ENCODE peak calls at places on chromosomes 2 and 18, in seven cellular contexts. A is MM.1S, P is SK-N-SH, L is GM23248, H is neural progenitor cell, D is OCI-LY7, C is PC-3. Y is an unnamed sample.

GRCh38 chr18:33558529-33558928 is 19.5 kb upstream of the ASXL3 start:
- DNase-seq in A (no peak), P (no peak), L (no peak), H (no peak), D (no peak), C (no peak), Y (no peak)

GRCh38 chr2:32938934-32939333 is 7.8 kb upstream of the LTBP1 start:
- DNase-seq in A (no peak), P (no peak), L (no peak), H (no peak), D (no peak), C (no peak), Y (no peak)

GRCh38 chr2:8641516-8641915 is 40.3 kb upstream of the ID2 start:
- DNase-seq in A (no peak), P (no peak), L (no peak), H (no peak), D (no peak), C (no peak), Y (no peak)

GRCh38 chr2:121161272-121161671 is 123.7 kb downstream of the TFCP2L1 start:
- DNase-seq in A (no peak), P (no peak), L (no peak), H (no peak), D (no peak), C (no peak), Y (no peak)

GRCh38 chr18:23838801-23839366 is 149.6 kb downstream of the LAMA3 start:
- DNase-seq in A (no peak), P (no peak), L (peak; percentile 77), H (no peak), D (no peak), C (peak; percentile 53), Y (no peak)

GRCh38 chr2:1752751-1753150 is 8.4 kb upstream of the PXDN start:
- DNase-seq in A (no peak), P (no peak), L (no peak), H (no peak), D (no peak), C (no peak), Y (no peak)

GRCh38 chr2:15588329-15588919 is 3.2 kb upstream of the DDX1 start:
- DNase-seq in A (peak; percentile 50), P (peak; percentile 78), L (peak; percentile 71), H (peak; percentile 72), D (peak; percentile 51), C (peak; percentile 79), Y (peak; percentile 71)

GRCh38 chr18:63785031-63785430 is 9.8 kb downstream of the SERPINB7 start:
- DNase-seq in A (no peak), P (no peak), L (no peak), H (no peak), D (no peak), C (no peak), Y (no peak)

GRCh38 chr2:82528288-82528687 is 1930.8 kb downstream of the SUCLG1 start:
- DNase-seq in A (no peak), P (no peak), L (no peak), H (no peak), D (no peak), C (no peak), Y (no peak)

GRCh38 chr18:55635439-55635838 is 47.4 kb upstream of the TCF4 start:
- DNase-seq in A (peak; percentile 38), P (no peak), L (peak; percentile 1), H (no peak), D (no peak), C (no peak), Y (no peak)

GRCh38 chr2:72176281-72176680 is 28.6 kb upstream of the CYP26B1 start:
- DNase-seq in A (no peak), P (no peak), L (no peak), H (no peak), D (no peak), C (no peak), Y (no peak)

GRCh38 chr2:102336502-102336945 is 19.1 kb upstream of the IL18R1 start:
- DNase-seq in A (no peak), P (no peak), L (peak; percentile 51), H (no peak), D (no peak), C (peak; percentile 94), Y (no peak)

GRCh38 chr2:203758841-203759691 is 52.6 kb downstream of the CD28 start:
- DNase-seq in A (no peak), P (no peak), L (peak; percentile 94), H (no peak), D (no peak), C (peak; percentile 88), Y (no peak)

GRCh38 chr18:36934884-36935283 is 106.0 kb downstream of the KIAA1328 start:
- DNase-seq in A (no peak), P (no peak), L (peak; percentile 87), H (no peak), D (no peak), C (peak; percentile 34), Y (no peak)

GRCh38 chr2:111235192-111235591 is 114.5 kb downstream of the BCL2L11 start:
- DNase-seq in A (no peak), P (no peak), L (no peak), H (no peak), D (no peak), C (no peak), Y (no peak)

GRCh38 chr2:10440736-10441135 is 7.4 kb downstream of the ODC1 start:
- DNase-seq in A (no peak), P (no peak), L (no peak), H (no peak), D (no peak), C (no peak), Y (no peak)

GRCh38 chr2:10437806-10438205 is 10.3 kb downstream of the ODC1 start:
- DNase-seq in A (no peak), P (no peak), L (no peak), H (no peak), D (no peak), C (no peak), Y (no peak)

GRCh38 chr2:10438688-10439087 is 9.4 kb downstream of the ODC1 start:
- DNase-seq in A (no peak), P (no peak), L (no peak), H (no peak), D (no peak), C (no peak), Y (no peak)

GRCh38 chr2:10439971-10440370 is 8.2 kb downstream of the ODC1 start:
- DNase-seq in A (no peak), P (no peak), L (no peak), H (no peak), D (no peak), C (no peak), Y (no peak)

DNA sequence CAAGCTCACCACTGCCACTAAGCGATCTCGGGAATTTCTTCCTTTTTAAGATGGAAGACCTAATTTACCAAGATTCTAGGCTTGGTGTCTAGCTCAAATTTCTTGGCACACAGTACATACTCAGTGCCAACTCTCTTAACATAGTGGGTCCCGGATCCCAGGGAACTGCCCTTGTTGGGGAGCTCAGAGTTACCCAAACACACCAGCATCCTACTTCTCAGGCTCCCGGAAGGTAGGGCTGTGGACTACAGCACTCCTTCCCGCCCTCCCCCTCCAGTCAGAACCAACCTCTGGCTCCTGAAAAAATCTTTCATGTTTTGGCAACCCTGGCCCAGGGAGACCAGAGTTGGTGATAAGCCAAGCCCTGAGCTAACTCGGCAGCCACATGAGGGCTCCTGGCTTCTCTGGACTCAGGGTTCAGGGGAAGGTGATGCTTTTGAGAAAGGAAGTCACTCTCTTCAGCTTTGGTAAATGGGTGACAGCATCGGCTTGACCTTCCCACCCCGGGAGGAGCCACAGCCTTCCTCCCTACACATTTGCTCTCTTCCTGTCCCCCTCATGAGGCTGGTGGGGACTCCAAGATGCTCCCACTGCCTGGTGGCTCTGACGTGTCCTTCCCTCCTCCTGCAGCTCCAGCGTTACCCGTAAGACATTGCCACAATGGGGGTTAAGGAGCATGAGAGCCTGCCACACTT is 8.8 kb downstream of the ODC1 start:
- DNase-seq in A (no peak), P (no peak), L (no peak), H (no peak), D (no peak), C (no peak), Y (no peak)
- H4K20me1 ChIP-seq in A (peaks cover 27% of the 10 kb centered on the region), P (peaks cover 33% of the 10 kb centered on the region), L (no peaks in the 10 kb centered on the region), H (peaks cover 27% of the 10 kb centered on the region), D (peaks cover 24% of the 10 kb centered on the region), C (peaks cover 48% of the 10 kb centered on the region), Y (peaks cover 3% of the 10 kb centered on the region)

GRCh38 chr2:241867776-241868420 is 1.6 kb upstream of the RTP5 start:
- DNase-seq in A (no peak), P (peak; percentile 42), L (peak; percentile 17), H (no peak), D (no peak), C (no peak), Y (no peak)
- TF ChIP-seq EZH2phosphoT487 in A (no peak), P (no peak), L (no peak), H (no peak), D (no peak), C (no peak), Y (no peak)

GRCh38 chr2:25219621-25220020 is 51.2 kb upstream of the POMC start:
- DNase-seq in A (no peak), P (peak; percentile 28), L (no peak), H (no peak), D (no peak), C (no peak), Y (no peak)

GRCh38 chr2:25218134-25218533 is 49.8 kb upstream of the POMC start:
- DNase-seq in A (no peak), P (peak; percentile 19), L (no peak), H (no peak), D (no peak), C (no peak), Y (no peak)

GRCh38 chr2:25215948-25216679 is 47.7 kb upstream of the POMC start:
- DNase-seq in A (no peak), P (peak; percentile 35), L (peak; percentile 75), H (peak; percentile 86), D (peak; percentile 41), C (no peak), Y (peak; percentile 89)

GRCh38 chr2:25213229-25213628 is 44.8 kb upstream of the POMC start:
- DNase-seq in A (no peak), P (no peak), L (no peak), H (no peak), D (no peak), C (no peak), Y (no peak)

GRCh38 chr2:25215232-25215631 is 46.9 kb upstream of the POMC start:
- DNase-seq in A (no peak), P (no peak), L (peak; percentile 19), H (no peak), D (no peak), C (no peak), Y (no peak)
- H2AFZ ChIP-seq in A (no peak overlapping the region), P (no peak overlapping the region), L (peak overlapping the region; percentile 94), H (no peak overlapping the region), D (no peak overlapping the region), C (no peak overlapping the region), Y (peak overlapping the region; percentile 99)

DNA sequence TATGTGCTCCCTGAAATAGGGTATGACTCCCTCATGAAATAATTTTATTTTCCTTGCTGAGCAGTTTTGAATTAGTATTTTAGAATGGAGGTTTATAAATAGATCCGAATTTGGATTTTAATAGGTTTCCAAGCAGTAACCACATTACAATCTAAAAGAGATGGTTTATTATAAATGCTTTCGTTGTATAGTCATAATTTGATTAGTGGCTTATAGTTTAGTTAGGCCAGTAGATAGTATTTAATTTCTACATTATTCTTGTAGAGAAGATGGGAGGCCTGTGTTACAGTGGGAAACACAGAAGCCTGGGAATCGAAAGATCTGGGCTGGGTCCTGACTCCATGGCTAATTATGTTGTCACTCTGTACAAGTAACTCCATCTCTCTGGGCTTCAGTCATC is 6.7 kb downstream of the CAB39 start:
- DNase-seq in A (no peak), P (no peak), L (no peak), H (no peak), D (no peak), C (no peak), Y (no peak)
- H4K20me1 ChIP-seq in A (peaks cover 24% of the 10 kb centered on the region), P (peaks cover 80% of the 10 kb centered on the region), L (peaks cover 13% of the 10 kb centered on the region), H (peaks cover 43% of the 10 kb centered on the region), D (peaks cover 37% of the 10 kb centered on the region), C (peaks cover 68% of the 10 kb centered on the region), Y (peaks cover 83% of the 10 kb centered on the region)

GRCh38 chr2:108084311-108084710 is 98.0 kb downstream of the SLC5A7 start:
- DNase-seq in A (no peak), P (no peak), L (no peak), H (no peak), D (no peak), C (no peak), Y (no peak)
- TF ChIP-seq EZH2phosphoT487 in A (no peak), P (no peak), L (no peak), H (no peak), D (no peak), C (no peak), Y (no peak)